ENCODE peak calls at places on chromosomes 11 and 22, in nine cellular contexts. One of them, this sample, is unnamed.

GRCh38 chr11:107719062-107719461 is 7.2 kb upstream of the SLN start:
- DNase-seq in cardiac fibroblast: no peak
- DNase-seq in OCI-LY7: no peak
- DNase-seq in lower lobe of right lung: no peak
- DNase-seq in HFFc6: no peak
- DNase-seq in mammary epithelial cell: no peak
- DNase-seq in colonic mucosa: no peak
- DNase-seq in transverse colon: no peak
- DNase-seq in NB4: no peak
- DNase-seq in this sample: peak; percentile 54

GRCh38 chr11:61264795-61265194 is 23.8 kb downstream of the PGA5 start:
- DNase-seq in OCI-LY7: no peak
- DNase-seq in NB4: no peak
- DNase-seq in HFFc6: no peak
- DNase-seq in colonic mucosa: no peak
- DNase-seq in lower lobe of right lung: no peak
- DNase-seq in mammary epithelial cell: no peak
- DNase-seq in transverse colon: no peak
- DNase-seq in cardiac fibroblast: no peak
- DNase-seq in this sample: no peak

GRCh38 chr11:77124041-77124440 is 4.0 kb upstream of the MYO7A start:
- DNase-seq in cardiac fibroblast: no peak
- DNase-seq in HFFc6: no peak
- DNase-seq in OCI-LY7: no peak
- DNase-seq in mammary epithelial cell: no peak
- DNase-seq in lower lobe of right lung: no peak
- DNase-seq in transverse colon: no peak
- DNase-seq in NB4: no peak
- DNase-seq in colonic mucosa: no peak
- DNase-seq in this sample: no peak

GRCh38 chr22:46734830-46735453 is 3.1 kb downstream of the CERK start:
- DNase-seq in NB4: peak; percentile 63
- DNase-seq in HFFc6: no peak
- DNase-seq in OCI-LY7: peak; percentile 88
- DNase-seq in cardiac fibroblast: no peak
- DNase-seq in transverse colon: peak; percentile 72
- DNase-seq in lower lobe of right lung: peak; percentile 79
- DNase-seq in mammary epithelial cell: no peak
- DNase-seq in colonic mucosa: peak; percentile 61
- DNase-seq in this sample: no peak

GRCh38 chr22:48096411-48096810 is 1334.0 kb downstream of the TBC1D22A start:
- DNase-seq in OCI-LY7: no peak
- DNase-seq in NB4: no peak
- DNase-seq in mammary epithelial cell: no peak
- DNase-seq in cardiac fibroblast: no peak
- DNase-seq in colonic mucosa: no peak
- DNase-seq in lower lobe of right lung: no peak
- DNase-seq in HFFc6: no peak
- DNase-seq in transverse colon: no peak
- DNase-seq in this sample: no peak

GRCh38 chr11:45732343-45732742 is 66.9 kb upstream of the CHST1 start:
- DNase-seq in NB4: no peak
- DNase-seq in cardiac fibroblast: no peak
- DNase-seq in transverse colon: no peak
- DNase-seq in lower lobe of right lung: no peak
- DNase-seq in HFFc6: no peak
- DNase-seq in OCI-LY7: no peak
- DNase-seq in colonic mucosa: no peak
- DNase-seq in mammary epithelial cell: no peak
- DNase-seq in this sample: no peak

GRCh38 chr11:78295991-78296930 is 107.5 kb downstream of the USP35 start:
- DNase-seq in transverse colon: no peak
- DNase-seq in cardiac fibroblast: no peak
- DNase-seq in OCI-LY7: no peak
- DNase-seq in lower lobe of right lung: no peak
- DNase-seq in HFFc6: no peak
- DNase-seq in mammary epithelial cell: no peak
- DNase-seq in colonic mucosa: no peak
- DNase-seq in NB4: peak; percentile 60
- DNase-seq in this sample: no peak

GRCh38 chr11:119114351-119114750 is 7.0 kb upstream of the HINFP start:
- DNase-seq in lower lobe of right lung: no peak
- DNase-seq in HFFc6: no peak
- DNase-seq in NB4: no peak
- DNase-seq in mammary epithelial cell: no peak
- DNase-seq in colonic mucosa: no peak
- DNase-seq in transverse colon: no peak
- DNase-seq in cardiac fibroblast: no peak
- DNase-seq in OCI-LY7: no peak
- DNase-seq in this sample: no peak

GRCh38 chr11:117315285-117316196 is 515 bp downstream of the BACE1 start:
- DNase-seq in transverse colon: no peak
- DNase-seq in colonic mucosa: no peak
- DNase-seq in lower lobe of right lung: no peak
- DNase-seq in OCI-LY7: no peak
- DNase-seq in mammary epithelial cell: no peak
- DNase-seq in NB4: no peak
- DNase-seq in HFFc6: no peak
- DNase-seq in cardiac fibroblast: no peak
- DNase-seq in this sample: peak; percentile 53

GRCh38 chr22:38864361-38865191 is 7.4 kb downstream of the CBX6 start:
- DNase-seq in mammary epithelial cell: no peak
- DNase-seq in cardiac fibroblast: no peak
- DNase-seq in OCI-LY7: no peak
- DNase-seq in lower lobe of right lung: peak; percentile 56
- DNase-seq in HFFc6: no peak
- DNase-seq in NB4: no peak
- DNase-seq in colonic mucosa: no peak
- DNase-seq in transverse colon: peak; percentile 38
- DNase-seq in this sample: peak; percentile 73

GRCh38 chr11:85029964-85030363 is 597.2 kb downstream of the DLG2 start:
- DNase-seq in NB4: peak; percentile 15
- DNase-seq in lower lobe of right lung: no peak
- DNase-seq in cardiac fibroblast: peak; percentile 48
- DNase-seq in mammary epithelial cell: peak; percentile 23
- DNase-seq in transverse colon: no peak
- DNase-seq in HFFc6: no peak
- DNase-seq in OCI-LY7: no peak
- DNase-seq in colonic mucosa: no peak
- DNase-seq in this sample: no peak

GRCh38 chr11:81725691-81726090 is 1008.0 kb downstream of the FAM181B start:
- DNase-seq in OCI-LY7: no peak
- DNase-seq in lower lobe of right lung: no peak
- DNase-seq in cardiac fibroblast: peak; percentile 21
- DNase-seq in HFFc6: no peak
- DNase-seq in transverse colon: no peak
- DNase-seq in NB4: no peak
- DNase-seq in colonic mucosa: no peak
- DNase-seq in mammary epithelial cell: peak; percentile 19
- DNase-seq in this sample: no peak

GRCh38 chr11:43947003-43947500 is 4.6 kb downstream of the C11orf96 start:
- DNase-seq in transverse colon: no peak
- DNase-seq in NB4: peak; percentile 28
- DNase-seq in cardiac fibroblast: peak; percentile 71
- DNase-seq in mammary epithelial cell: peak; percentile 14
- DNase-seq in HFFc6: peak; percentile 39
- DNase-seq in OCI-LY7: no peak
- DNase-seq in lower lobe of right lung: no peak
- DNase-seq in colonic mucosa: no peak
- DNase-seq in this sample: no peak
- TF ChIP-seq CTCF in transverse colon: no peak
- TF ChIP-seq CTCF in NB4: peak; percentile 21
- TF ChIP-seq CTCF in cardiac fibroblast: peak; percentile 63
- TF ChIP-seq CTCF in mammary epithelial cell: no peak
- TF ChIP-seq CTCF in HFFc6: peak; percentile 63
- TF ChIP-seq CTCF in OCI-LY7: no peak
- TF ChIP-seq CTCF in lower lobe of right lung: no peak
- TF ChIP-seq CTCF in colonic mucosa: no peak
- TF ChIP-seq CTCF in this sample: no peak

GRCh38 chr22:27616033-27616432 is 185.5 kb downstream of the MN1 start:
- DNase-seq in mammary epithelial cell: no peak
- DNase-seq in lower lobe of right lung: no peak
- DNase-seq in colonic mucosa: no peak
- DNase-seq in cardiac fibroblast: no peak
- DNase-seq in transverse colon: no peak
- DNase-seq in NB4: no peak
- DNase-seq in HFFc6: no peak
- DNase-seq in OCI-LY7: no peak
- DNase-seq in this sample: no peak

GRCh38 chr22:27615408-27615807 is 186.1 kb downstream of the MN1 start:
- DNase-seq in cardiac fibroblast: no peak
- DNase-seq in mammary epithelial cell: no peak
- DNase-seq in HFFc6: no peak
- DNase-seq in colonic mucosa: no peak
- DNase-seq in lower lobe of right lung: no peak
- DNase-seq in NB4: no peak
- DNase-seq in transverse colon: no peak
- DNase-seq in OCI-LY7: no peak
- DNase-seq in this sample: no peak

GRCh38 chr22:27620367-27621154 is 181.0 kb downstream of the MN1 start:
- DNase-seq in cardiac fibroblast: no peak
- DNase-seq in mammary epithelial cell: peak; percentile 64
- DNase-seq in HFFc6: no peak
- DNase-seq in NB4: no peak
- DNase-seq in lower lobe of right lung: no peak
- DNase-seq in colonic mucosa: no peak
- DNase-seq in transverse colon: no peak
- DNase-seq in OCI-LY7: no peak
- DNase-seq in this sample: no peak

GRCh38 chr22:27614291-27615007 is 187.1 kb downstream of the MN1 start:
- DNase-seq in colonic mucosa: no peak
- DNase-seq in mammary epithelial cell: no peak
- DNase-seq in lower lobe of right lung: no peak
- DNase-seq in HFFc6: no peak
- DNase-seq in NB4: no peak
- DNase-seq in transverse colon: no peak
- DNase-seq in cardiac fibroblast: no peak
- DNase-seq in OCI-LY7: no peak
- DNase-seq in this sample: no peak

GRCh38 chr22:27617214-27617881 is 184.2 kb downstream of the MN1 start:
- DNase-seq in cardiac fibroblast: no peak
- DNase-seq in mammary epithelial cell: no peak
- DNase-seq in NB4: no peak
- DNase-seq in HFFc6: no peak
- DNase-seq in transverse colon: no peak
- DNase-seq in OCI-LY7: no peak
- DNase-seq in colonic mucosa: no peak
- DNase-seq in lower lobe of right lung: no peak
- DNase-seq in this sample: no peak
- TF ChIP-seq CTCF in cardiac fibroblast: peak; percentile 3
- TF ChIP-seq CTCF in mammary epithelial cell: peak; percentile 25
- TF ChIP-seq CTCF in NB4: no peak
- TF ChIP-seq CTCF in HFFc6: peak; percentile 19
- TF ChIP-seq CTCF in transverse colon: no peak
- TF ChIP-seq CTCF in OCI-LY7: peak; percentile 60
- TF ChIP-seq CTCF in colonic mucosa: no peak
- TF ChIP-seq CTCF in lower lobe of right lung: no peak
- TF ChIP-seq CTCF in this sample: no peak

GRCh38 chr11:114057605-114058004 is 1.9 kb upstream of the ZBTB16 start:
- DNase-seq in colonic mucosa: no peak
- DNase-seq in mammary epithelial cell: no peak
- DNase-seq in cardiac fibroblast: no peak
- DNase-seq in HFFc6: no peak
- DNase-seq in NB4: no peak
- DNase-seq in lower lobe of right lung: no peak
- DNase-seq in transverse colon: no peak
- DNase-seq in OCI-LY7: no peak
- DNase-seq in this sample: no peak

GRCh38 chr11:114058871-114059277 is 637 bp upstream of the ZBTB16 start:
- DNase-seq in HFFc6: no peak
- DNase-seq in NB4: peak; percentile 45
- DNase-seq in mammary epithelial cell: no peak
- DNase-seq in colonic mucosa: no peak
- DNase-seq in lower lobe of right lung: peak; percentile 67
- DNase-seq in OCI-LY7: no peak
- DNase-seq in transverse colon: peak; percentile 51
- DNase-seq in cardiac fibroblast: peak; percentile 51
- DNase-seq in this sample: no peak

GRCh38 chr11:114059278-114059983 is at the start of gene ZBTB16:
- DNase-seq in OCI-LY7: no peak
- DNase-seq in NB4: peak; percentile 94
- DNase-seq in transverse colon: peak; percentile 88
- DNase-seq in lower lobe of right lung: peak; percentile 91
- DNase-seq in mammary epithelial cell: no peak
- DNase-seq in HFFc6: no peak
- DNase-seq in colonic mucosa: peak; percentile 85
- DNase-seq in cardiac fibroblast: peak; percentile 83
- DNase-seq in this sample: peak; percentile 91

GRCh38 chr11:114057147-114057546 is 2.4 kb upstream of the ZBTB16 start:
- DNase-seq in mammary epithelial cell: no peak
- DNase-seq in NB4: no peak
- DNase-seq in HFFc6: no peak
- DNase-seq in transverse colon: peak; percentile 49
- DNase-seq in OCI-LY7: no peak
- DNase-seq in lower lobe of right lung: peak; percentile 56
- DNase-seq in cardiac fibroblast: no peak
- DNase-seq in colonic mucosa: no peak
- DNase-seq in this sample: peak; percentile 34

GRCh38 chr11:114058026-114058706 is 1.3 kb upstream of the ZBTB16 start:
- DNase-seq in cardiac fibroblast: peak; percentile 74
- DNase-seq in NB4: no peak
- DNase-seq in lower lobe of right lung: peak; percentile 76
- DNase-seq in transverse colon: no peak
- DNase-seq in colonic mucosa: no peak
- DNase-seq in OCI-LY7: no peak
- DNase-seq in mammary epithelial cell: no peak
- DNase-seq in HFFc6: no peak
- DNase-seq in this sample: peak; percentile 49
- TF ChIP-seq CTCF in cardiac fibroblast: no peak
- TF ChIP-seq CTCF in NB4: no peak
- TF ChIP-seq CTCF in lower lobe of right lung: no peak
- TF ChIP-seq CTCF in transverse colon: no peak
- TF ChIP-seq CTCF in colonic mucosa: no peak
- TF ChIP-seq CTCF in OCI-LY7: no peak
- TF ChIP-seq CTCF in mammary epithelial cell: no peak
- TF ChIP-seq CTCF in HFFc6: no peak
- TF ChIP-seq CTCF in this sample: no peak

DNA sequence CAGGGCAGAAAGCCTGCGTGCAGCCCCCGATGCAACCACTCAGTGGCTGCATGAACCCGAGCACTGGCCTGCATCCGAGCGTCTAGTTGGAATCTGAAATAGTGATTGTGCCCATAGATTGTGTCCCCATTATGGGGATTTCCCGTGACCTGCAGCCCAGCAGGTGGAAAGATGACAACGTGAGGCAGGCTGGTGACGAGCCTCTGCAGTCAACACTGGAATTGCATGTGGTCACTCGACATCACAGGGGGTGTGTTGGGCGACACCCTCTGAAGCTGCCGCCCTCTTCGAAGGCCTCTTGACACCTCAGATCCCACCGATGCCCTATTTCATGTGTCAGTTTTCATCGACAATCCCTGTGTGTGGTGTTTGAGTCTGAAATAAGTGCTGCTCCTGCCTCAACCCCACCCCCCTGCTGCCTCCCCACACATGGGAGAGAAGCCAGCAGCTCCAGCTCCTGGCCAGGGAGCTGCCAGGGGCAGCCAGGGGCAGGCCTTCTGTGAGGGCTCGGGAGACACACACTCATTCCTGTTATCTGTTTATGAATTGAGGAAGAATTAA is 172.0 kb upstream of the B3GAT1 start:
- DNase-seq in colonic mucosa: no peak
- DNase-seq in mammary epithelial cell: no peak
- DNase-seq in NB4: no peak
- DNase-seq in transverse colon: no peak
- DNase-seq in OCI-LY7: no peak
- DNase-seq in cardiac fibroblast: no peak
- DNase-seq in lower lobe of right lung: no peak
- DNase-seq in HFFc6: no peak
- DNase-seq in this sample: no peak
- TF ChIP-seq CTCF in colonic mucosa: no peak
- TF ChIP-seq CTCF in mammary epithelial cell: no peak
- TF ChIP-seq CTCF in NB4: no peak
- TF ChIP-seq CTCF in transverse colon: no peak
- TF ChIP-seq CTCF in OCI-LY7: no peak
- TF ChIP-seq CTCF in cardiac fibroblast: no peak
- TF ChIP-seq CTCF in lower lobe of right lung: no peak
- TF ChIP-seq CTCF in HFFc6: no peak
- TF ChIP-seq CTCF in this sample: no peak

This sample was measured in pancreas.